ENCODE peak calls at places on chromosomes 16 and 17, in nine cellular contexts. One of them, this sample, is unnamed.

GRCh38 chr16:50499254-50499653 is 48.9 kb upstream of the NKD1 start:
- DNase-seq in CD8-positive, alpha-beta T cell: no peak
- DNase-seq in stomach: no peak
- DNase-seq in cardiac muscle cell: no peak
- DNase-seq in epithelial cell of esophagus: no peak
- DNase-seq in tibial artery: no peak
- DNase-seq in uterus: no peak
- DNase-seq in heart left ventricle: no peak
- DNase-seq in right atrium auricular region: peak
- DNase-seq in this sample: no peak

GRCh38 chr16:72635694-72636093 is 412.2 kb downstream of the ZFHX3 start:
- DNase-seq in CD8-positive, alpha-beta T cell: no peak
- DNase-seq in stomach: no peak
- DNase-seq in cardiac muscle cell: no peak
- DNase-seq in epithelial cell of esophagus: no peak
- DNase-seq in tibial artery: no peak
- DNase-seq in uterus: no peak
- DNase-seq in heart left ventricle: no peak
- DNase-seq in right atrium auricular region: no peak
- DNase-seq in this sample: no peak

GRCh38 chr16:35011-35775 is 18.2 kb downstream of the POLR3K start:
- DNase-seq in CD8-positive, alpha-beta T cell: no peak
- DNase-seq in stomach: no peak
- DNase-seq in cardiac muscle cell: no peak
- DNase-seq in epithelial cell of esophagus: peak
- DNase-seq in tibial artery: no peak
- DNase-seq in uterus: no peak
- DNase-seq in heart left ventricle: peak
- DNase-seq in right atrium auricular region: no peak
- DNase-seq in this sample: no peak

GRCh38 chr17:3475812-3476686 is at the start of gene ASPA:
- DNase-seq in CD8-positive, alpha-beta T cell: no peak
- DNase-seq in stomach: no peak
- DNase-seq in cardiac muscle cell: no peak
- DNase-seq in epithelial cell of esophagus: peak
- DNase-seq in tibial artery: no peak
- DNase-seq in uterus: no peak
- DNase-seq in heart left ventricle: no peak
- DNase-seq in right atrium auricular region: no peak
- DNase-seq in this sample: no peak

GRCh38 chr17:49955157-49955556 is 13.8 kb upstream of the DLX4 start:
- DNase-seq in CD8-positive, alpha-beta T cell: no peak
- DNase-seq in stomach: no peak
- DNase-seq in cardiac muscle cell: no peak
- DNase-seq in epithelial cell of esophagus: peak
- DNase-seq in tibial artery: no peak
- DNase-seq in uterus: no peak
- DNase-seq in heart left ventricle: no peak
- DNase-seq in right atrium auricular region: no peak
- DNase-seq in this sample: no peak

GRCh38 chr16:83615981-83616380 is 191.8 kb upstream of the HSBP1 start:
- DNase-seq in CD8-positive, alpha-beta T cell: no peak
- DNase-seq in stomach: no peak
- DNase-seq in cardiac muscle cell: no peak
- DNase-seq in epithelial cell of esophagus: no peak
- DNase-seq in tibial artery: no peak
- DNase-seq in uterus: no peak
- DNase-seq in heart left ventricle: no peak
- DNase-seq in right atrium auricular region: no peak
- DNase-seq in this sample: no peak

GRCh38 chr17:8163978-8164814 is 1.4 kb upstream of the VAMP2 start:
- DNase-seq in CD8-positive, alpha-beta T cell: peak
- DNase-seq in stomach: peak
- DNase-seq in cardiac muscle cell: peak
- DNase-seq in epithelial cell of esophagus: peak
- DNase-seq in tibial artery: peak
- DNase-seq in uterus: peak
- DNase-seq in heart left ventricle: peak
- DNase-seq in right atrium auricular region: peak
- DNase-seq in this sample: no peak

GRCh38 chr16:2035431-2036199 is 8.9 kb downstream of the NHERF2 start:
- DNase-seq in CD8-positive, alpha-beta T cell: no peak
- DNase-seq in stomach: peak
- DNase-seq in cardiac muscle cell: peak
- DNase-seq in epithelial cell of esophagus: no peak
- DNase-seq in tibial artery: peak
- DNase-seq in uterus: no peak
- DNase-seq in heart left ventricle: peak
- DNase-seq in right atrium auricular region: no peak
- DNase-seq in this sample: no peak

GRCh38 chr16:85057948-85058347 is 30.4 kb downstream of the KIAA0513 start:
- DNase-seq in CD8-positive, alpha-beta T cell: no peak
- DNase-seq in stomach: no peak
- DNase-seq in cardiac muscle cell: no peak
- DNase-seq in epithelial cell of esophagus: no peak
- DNase-seq in tibial artery: no peak
- DNase-seq in uterus: no peak
- DNase-seq in heart left ventricle: no peak
- DNase-seq in right atrium auricular region: no peak
- DNase-seq in this sample: no peak

GRCh38 chr17:79135628-79136405 is 61.2 kb downstream of the ENGASE start:
- DNase-seq in CD8-positive, alpha-beta T cell: no peak
- DNase-seq in stomach: no peak
- DNase-seq in cardiac muscle cell: no peak
- DNase-seq in epithelial cell of esophagus: no peak
- DNase-seq in tibial artery: no peak
- DNase-seq in uterus: no peak
- DNase-seq in heart left ventricle: no peak
- DNase-seq in right atrium auricular region: no peak
- DNase-seq in this sample: no peak

GRCh38 chr17:74202879-74203432 is 522 bp upstream of the RPL38 start:
- DNase-seq in CD8-positive, alpha-beta T cell: no peak
- DNase-seq in stomach: no peak
- DNase-seq in cardiac muscle cell: no peak
- DNase-seq in epithelial cell of esophagus: peak
- DNase-seq in tibial artery: no peak
- DNase-seq in uterus: no peak
- DNase-seq in heart left ventricle: no peak
- DNase-seq in right atrium auricular region: no peak
- DNase-seq in this sample: no peak

GRCh38 chr16:84889066-84889465 is 69.3 kb downstream of the CRISPLD2 start:
- DNase-seq in CD8-positive, alpha-beta T cell: no peak
- DNase-seq in stomach: no peak
- DNase-seq in cardiac muscle cell: peak
- DNase-seq in epithelial cell of esophagus: no peak
- DNase-seq in tibial artery: no peak
- DNase-seq in uterus: no peak
- DNase-seq in heart left ventricle: no peak
- DNase-seq in right atrium auricular region: no peak
- DNase-seq in this sample: no peak

GRCh38 chr16:78562156-78562555 is 462.7 kb downstream of the WWOX start:
- DNase-seq in CD8-positive, alpha-beta T cell: no peak
- DNase-seq in stomach: no peak
- DNase-seq in cardiac muscle cell: no peak
- DNase-seq in epithelial cell of esophagus: no peak
- DNase-seq in tibial artery: no peak
- DNase-seq in uterus: no peak
- DNase-seq in heart left ventricle: no peak
- DNase-seq in right atrium auricular region: no peak
- DNase-seq in this sample: no peak

GRCh38 chr17:38584350-38584925 is 21.3 kb downstream of the SRCIN1 start:
- DNase-seq in CD8-positive, alpha-beta T cell: peak
- DNase-seq in stomach: peak
- DNase-seq in cardiac muscle cell: peak
- DNase-seq in epithelial cell of esophagus: peak
- DNase-seq in tibial artery: peak
- DNase-seq in uterus: peak
- DNase-seq in heart left ventricle: peak
- DNase-seq in right atrium auricular region: peak
- DNase-seq in this sample: no peak

GRCh38 chr17:7177954-7178477 is 1.2 kb downstream of the ASGR1 start:
- DNase-seq in CD8-positive, alpha-beta T cell: no peak
- DNase-seq in stomach: no peak
- DNase-seq in cardiac muscle cell: peak
- DNase-seq in epithelial cell of esophagus: peak
- DNase-seq in tibial artery: no peak
- DNase-seq in uterus: no peak
- DNase-seq in heart left ventricle: no peak
- DNase-seq in right atrium auricular region: no peak
- DNase-seq in this sample: no peak

GRCh38 chr17:80588687-80589086 is 44.0 kb downstream of the RPTOR start:
- DNase-seq in CD8-positive, alpha-beta T cell: no peak
- DNase-seq in stomach: no peak
- DNase-seq in cardiac muscle cell: no peak
- DNase-seq in epithelial cell of esophagus: no peak
- DNase-seq in tibial artery: no peak
- DNase-seq in uterus: no peak
- DNase-seq in heart left ventricle: no peak
- DNase-seq in right atrium auricular region: no peak
- DNase-seq in this sample: no peak

GRCh38 chr17:7294614-7295153 is at the start of gene YBX2:
- DNase-seq in CD8-positive, alpha-beta T cell: peak
- DNase-seq in stomach: peak
- DNase-seq in cardiac muscle cell: peak
- DNase-seq in epithelial cell of esophagus: peak
- DNase-seq in tibial artery: no peak
- DNase-seq in uterus: no peak
- DNase-seq in heart left ventricle: peak
- DNase-seq in right atrium auricular region: no peak
- DNase-seq in this sample: no peak

GRCh38 chr17:70071127-70071526 is 3.9 kb upstream of the KCNJ16 start:
- DNase-seq in CD8-positive, alpha-beta T cell: no peak
- DNase-seq in stomach: no peak
- DNase-seq in cardiac muscle cell: no peak
- DNase-seq in epithelial cell of esophagus: no peak
- DNase-seq in tibial artery: no peak
- DNase-seq in uterus: no peak
- DNase-seq in heart left ventricle: no peak
- DNase-seq in right atrium auricular region: no peak
- DNase-seq in this sample: no peak

GRCh38 chr17:78041401-78042179 is 83.1 kb downstream of the TNRC6C start:
- DNase-seq in CD8-positive, alpha-beta T cell: no peak
- DNase-seq in stomach: no peak
- DNase-seq in cardiac muscle cell: peak
- DNase-seq in epithelial cell of esophagus: no peak
- DNase-seq in tibial artery: no peak
- DNase-seq in uterus: no peak
- DNase-seq in heart left ventricle: no peak
- DNase-seq in right atrium auricular region: no peak
- DNase-seq in this sample: no peak
- H3K4me3 ChIP-seq in CD8-positive, alpha-beta T cell: peak
- H3K4me3 ChIP-seq in stomach: peak
- H3K4me3 ChIP-seq in cardiac muscle cell: no peak
- H3K4me3 ChIP-seq in epithelial cell of esophagus: peak
- H3K4me3 ChIP-seq in tibial artery: peak
- H3K4me3 ChIP-seq in uterus: peak
- H3K4me3 ChIP-seq in heart left ventricle: peak
- H3K4me3 ChIP-seq in right atrium auricular region: peak
- H3K4me3 ChIP-seq in this sample: peak

GRCh38 chr17:44206825-44207155 is 7.1 kb upstream of the ATXN7L3 start:
- DNase-seq in CD8-positive, alpha-beta T cell: no peak
- DNase-seq in stomach: no peak
- DNase-seq in cardiac muscle cell: no peak
- DNase-seq in epithelial cell of esophagus: no peak
- DNase-seq in tibial artery: no peak
- DNase-seq in uterus: no peak
- DNase-seq in heart left ventricle: peak
- DNase-seq in right atrium auricular region: no peak
- DNase-seq in this sample: no peak
- TF ChIP-seq CTCF in CD8-positive, alpha-beta T cell: no peak
- TF ChIP-seq CTCF in stomach: no peak
- TF ChIP-seq CTCF in cardiac muscle cell: no peak
- TF ChIP-seq CTCF in epithelial cell of esophagus: no peak
- TF ChIP-seq CTCF in tibial artery: no peak
- TF ChIP-seq CTCF in uterus: no peak
- TF ChIP-seq CTCF in heart left ventricle: no peak
- TF ChIP-seq CTCF in right atrium auricular region: no peak
- TF ChIP-seq CTCF in this sample: no peak

GRCh38 chr17:47207143-47208067 is 1.7 kb upstream of the MYL4 start:
- DNase-seq in CD8-positive, alpha-beta T cell: no peak
- DNase-seq in stomach: no peak
- DNase-seq in cardiac muscle cell: no peak
- DNase-seq in epithelial cell of esophagus: no peak
- DNase-seq in tibial artery: no peak
- DNase-seq in uterus: no peak
- DNase-seq in heart left ventricle: no peak
- DNase-seq in right atrium auricular region: no peak
- DNase-seq in this sample: no peak

GRCh38 chr17:47201168-47201567 is 8.0 kb upstream of the MYL4 start:
- DNase-seq in CD8-positive, alpha-beta T cell: no peak
- DNase-seq in stomach: no peak
- DNase-seq in cardiac muscle cell: no peak
- DNase-seq in epithelial cell of esophagus: no peak
- DNase-seq in tibial artery: no peak
- DNase-seq in uterus: no peak
- DNase-seq in heart left ventricle: no peak
- DNase-seq in right atrium auricular region: no peak
- DNase-seq in this sample: peak

GRCh38 chr17:47203984-47204721 is 5.0 kb upstream of the MYL4 start:
- DNase-seq in CD8-positive, alpha-beta T cell: peak
- DNase-seq in stomach: no peak
- DNase-seq in cardiac muscle cell: peak
- DNase-seq in epithelial cell of esophagus: no peak
- DNase-seq in tibial artery: no peak
- DNase-seq in uterus: no peak
- DNase-seq in heart left ventricle: no peak
- DNase-seq in right atrium auricular region: no peak
- DNase-seq in this sample: no peak

GRCh38 chr17:47205419-47205963 is 3.7 kb upstream of the MYL4 start:
- DNase-seq in CD8-positive, alpha-beta T cell: peak
- DNase-seq in stomach: peak
- DNase-seq in cardiac muscle cell: peak
- DNase-seq in epithelial cell of esophagus: peak
- DNase-seq in tibial artery: peak
- DNase-seq in uterus: peak
- DNase-seq in heart left ventricle: no peak
- DNase-seq in right atrium auricular region: no peak
- DNase-seq in this sample: peak

GRCh38 chr17:47204722-47205418 is 4.3 kb upstream of the MYL4 start:
- DNase-seq in CD8-positive, alpha-beta T cell: peak
- DNase-seq in stomach: no peak
- DNase-seq in cardiac muscle cell: peak
- DNase-seq in epithelial cell of esophagus: no peak
- DNase-seq in tibial artery: peak
- DNase-seq in uterus: no peak
- DNase-seq in heart left ventricle: no peak
- DNase-seq in right atrium auricular region: no peak
- DNase-seq in this sample: no peak
- H3K4me3 ChIP-seq in CD8-positive, alpha-beta T cell: peak
- H3K4me3 ChIP-seq in stomach: no peak
- H3K4me3 ChIP-seq in cardiac muscle cell: no peak
- H3K4me3 ChIP-seq in epithelial cell of esophagus: no peak
- H3K4me3 ChIP-seq in tibial artery: no peak
- H3K4me3 ChIP-seq in uterus: no peak
- H3K4me3 ChIP-seq in heart left ventricle: peak
- H3K4me3 ChIP-seq in right atrium auricular region: peak
- H3K4me3 ChIP-seq in this sample: no peak

DNA sequence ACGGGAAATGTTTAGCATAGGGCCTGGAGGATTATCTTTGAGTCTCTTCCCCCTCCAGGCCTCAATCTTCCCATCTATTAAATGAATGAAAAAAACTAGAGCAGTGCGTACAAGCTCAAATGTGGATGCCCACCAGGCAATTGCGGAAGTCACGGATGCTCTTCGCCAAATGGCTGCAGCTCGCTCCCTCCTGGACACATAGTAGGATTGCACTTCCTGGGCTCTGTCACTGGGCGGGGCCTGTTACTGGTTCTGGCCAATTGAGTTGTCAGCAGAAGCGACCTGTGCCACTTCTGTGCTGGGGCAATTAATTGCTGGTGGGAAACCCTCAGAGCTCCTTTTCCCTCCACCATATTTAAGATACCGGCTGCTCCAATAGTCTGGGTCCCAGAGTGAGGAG is 168.2 kb upstream of the IRX6 start:
- DNase-seq in CD8-positive, alpha-beta T cell: no peak
- DNase-seq in stomach: no peak
- DNase-seq in cardiac muscle cell: no peak
- DNase-seq in epithelial cell of esophagus: no peak
- DNase-seq in tibial artery: no peak
- DNase-seq in uterus: no peak
- DNase-seq in heart left ventricle: no peak
- DNase-seq in right atrium auricular region: no peak
- DNase-seq in this sample: no peak
- TF ChIP-seq CTCF in CD8-positive, alpha-beta T cell: no peak
- TF ChIP-seq CTCF in stomach: no peak
- TF ChIP-seq CTCF in cardiac muscle cell: no peak
- TF ChIP-seq CTCF in epithelial cell of esophagus: no peak
- TF ChIP-seq CTCF in tibial artery: no peak
- TF ChIP-seq CTCF in uterus: no peak
- TF ChIP-seq CTCF in heart left ventricle: no peak
- TF ChIP-seq CTCF in right atrium auricular region: no peak
- TF ChIP-seq CTCF in this sample: no peak

This sample was measured in kidney epithelial cell.